ENCODE peak calls at places on chromosomes 2 and 18, in four cellular contexts. One of them, this sample, is unnamed.

GRCh38 chr2:58976374-58977055 is 735.4 kb upstream of the FANCL start:
- DNase-seq in HCT116: no peak
- DNase-seq in choroid plexus epithelial cell: no peak
- DNase-seq in pancreas: no peak
- DNase-seq in this sample: no peak

GRCh38 chr2:131062066-131062465 is 31.2 kb downstream of the FAM168B start:
- DNase-seq in HCT116: no peak
- DNase-seq in choroid plexus epithelial cell: no peak
- DNase-seq in pancreas: no peak
- DNase-seq in this sample: peak

GRCh38 chr2:29322011-29322410 is 206.8 kb downstream of the CLIP4 start:
- DNase-seq in HCT116: no peak
- DNase-seq in choroid plexus epithelial cell: peak
- DNase-seq in pancreas: no peak
- DNase-seq in this sample: no peak

GRCh38 chr2:61220768-61221167 is 58.8 kb downstream of the C2orf74 start:
- DNase-seq in HCT116: no peak
- DNase-seq in choroid plexus epithelial cell: peak
- DNase-seq in pancreas: no peak
- DNase-seq in this sample: peak

GRCh38 chr2:55511508-55512124 is 7.9 kb upstream of the CFAP36 start:
- DNase-seq in HCT116: peak
- DNase-seq in choroid plexus epithelial cell: peak
- DNase-seq in pancreas: no peak
- DNase-seq in this sample: peak

GRCh38 chr2:17043173-17043572 is 377.5 kb upstream of the CYRIA start:
- DNase-seq in HCT116: no peak
- DNase-seq in choroid plexus epithelial cell: peak
- DNase-seq in pancreas: no peak
- DNase-seq in this sample: peak

GRCh38 chr18:65523461-65523860 is 227.4 kb upstream of the CDH7 start:
- DNase-seq in HCT116: no peak
- DNase-seq in choroid plexus epithelial cell: no peak
- DNase-seq in pancreas: no peak
- DNase-seq in this sample: no peak

GRCh38 chr2:1656326-1656960 is 87.9 kb downstream of the PXDN start:
- DNase-seq in HCT116: no peak
- DNase-seq in choroid plexus epithelial cell: no peak
- DNase-seq in pancreas: no peak
- DNase-seq in this sample: no peak

GRCh38 chr2:151180123-151180522 is 81.5 kb downstream of the RBM43 start:
- DNase-seq in HCT116: no peak
- DNase-seq in choroid plexus epithelial cell: no peak
- DNase-seq in pancreas: no peak
- DNase-seq in this sample: no peak

GRCh38 chr2:96084006-96084857 is 32.1 kb downstream of the ADRA2B start:
- DNase-seq in HCT116: no peak
- DNase-seq in choroid plexus epithelial cell: no peak
- DNase-seq in pancreas: no peak
- DNase-seq in this sample: no peak

DNA sequence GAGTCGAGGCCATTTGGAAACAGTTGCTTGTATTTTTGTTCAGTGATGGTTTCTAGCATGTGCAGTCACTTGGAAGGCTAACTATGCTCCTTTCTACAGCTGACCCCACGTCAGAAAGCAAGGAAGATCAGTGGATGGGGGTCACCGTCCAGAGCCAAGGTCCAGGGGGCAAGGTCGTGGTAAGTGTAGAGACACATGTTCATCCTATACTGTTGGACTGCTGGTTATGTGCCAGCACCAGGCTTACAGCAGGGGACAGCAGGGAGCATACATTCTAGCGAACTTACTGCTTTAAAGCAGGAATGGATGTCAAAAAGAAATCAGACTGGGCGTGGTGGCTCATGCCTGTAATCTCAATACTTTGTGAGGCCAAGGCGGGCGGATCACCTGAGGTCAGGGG is 40.0 kb downstream of the ITGA6 start:
- DNase-seq in HCT116: no peak
- DNase-seq in choroid plexus epithelial cell: peak
- DNase-seq in pancreas: no peak
- DNase-seq in this sample: no peak
- TF ChIP-seq CTCF in HCT116: no peak
- TF ChIP-seq CTCF in choroid plexus epithelial cell: peak
- TF ChIP-seq CTCF in pancreas: no peak
- TF ChIP-seq CTCF in this sample: peak

DNA sequence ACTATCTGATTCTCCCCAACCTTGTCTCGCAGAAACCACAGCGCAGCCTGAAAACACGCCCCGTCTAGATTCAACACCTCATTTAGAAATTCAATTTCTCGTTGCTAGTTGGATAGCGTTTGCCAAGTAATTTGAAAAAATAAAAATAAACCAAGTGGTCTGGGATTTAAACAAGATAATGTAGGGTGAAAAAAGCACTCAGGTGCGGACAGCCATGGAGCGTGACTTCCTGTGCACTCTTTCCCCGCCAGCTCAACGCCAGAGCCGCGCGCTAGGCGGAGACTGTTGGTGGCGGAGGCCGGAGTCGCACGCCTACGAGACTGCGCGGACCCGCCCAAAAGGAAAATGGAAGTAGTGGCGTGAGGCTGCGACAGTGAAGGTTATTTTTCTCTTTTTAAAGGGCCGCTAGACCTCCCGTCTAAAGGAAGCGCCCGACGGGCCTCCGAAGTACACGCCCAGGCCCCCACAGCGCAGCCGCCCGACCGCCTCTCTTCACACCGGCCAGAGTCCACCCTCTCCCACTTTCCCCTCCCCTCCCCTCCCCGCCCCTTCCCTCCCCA is 584 bp upstream of the CCNT2 start:
- DNase-seq in HCT116: no peak
- DNase-seq in choroid plexus epithelial cell: no peak
- DNase-seq in pancreas: no peak
- DNase-seq in this sample: no peak
- TF ChIP-seq CTCF in HCT116: no peak
- TF ChIP-seq CTCF in choroid plexus epithelial cell: peak
- TF ChIP-seq CTCF in pancreas: no peak
- TF ChIP-seq CTCF in this sample: peak

DNA sequence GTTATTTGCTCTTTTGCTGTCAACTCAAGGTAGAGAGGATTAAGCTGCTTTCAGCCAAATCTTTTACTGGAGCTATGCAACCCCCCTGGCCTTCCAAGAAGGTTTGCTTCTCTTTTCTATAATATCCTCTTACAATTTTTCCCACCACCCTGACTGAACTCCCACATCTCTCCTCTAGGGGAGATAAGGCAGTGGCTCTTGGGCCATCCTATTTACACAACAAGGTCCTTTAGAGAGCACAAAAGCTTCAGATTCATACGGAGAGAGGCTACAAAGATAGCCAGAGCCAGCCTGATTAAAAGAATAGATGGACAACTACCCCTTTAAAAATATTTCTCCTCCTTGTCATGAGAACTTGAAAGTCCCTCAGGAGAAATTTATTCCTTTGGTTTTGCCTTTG is 95.7 kb downstream of the TPGS2 start:
- DNase-seq in HCT116: no peak
- DNase-seq in choroid plexus epithelial cell: no peak
- DNase-seq in pancreas: no peak
- DNase-seq in this sample: no peak
- TF ChIP-seq CTCF in HCT116: peak
- TF ChIP-seq CTCF in choroid plexus epithelial cell: no peak
- TF ChIP-seq CTCF in pancreas: no peak
- TF ChIP-seq CTCF in this sample: no peak

DNA sequence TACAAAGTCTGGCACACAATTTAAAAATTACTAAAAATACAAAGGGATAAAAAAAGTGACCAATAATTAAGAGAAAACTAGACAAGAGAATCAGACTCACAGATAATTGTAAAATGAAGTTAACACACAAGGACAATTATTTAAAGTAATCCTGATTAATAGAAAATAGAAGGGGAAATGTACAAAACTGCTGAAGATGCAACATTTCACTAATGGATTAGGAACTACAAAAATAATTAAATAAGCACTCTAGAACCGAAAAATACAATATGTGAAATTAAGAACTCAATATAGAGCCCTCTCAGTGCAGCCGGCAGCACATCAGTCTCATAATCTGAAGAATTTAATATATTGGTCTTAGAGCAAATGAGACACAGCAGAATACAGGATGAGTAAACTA is 24.6 kb downstream of the HYCC2 start:
- DNase-seq in HCT116: no peak
- DNase-seq in choroid plexus epithelial cell: no peak
- DNase-seq in pancreas: no peak
- DNase-seq in this sample: no peak
- TF ChIP-seq CTCF in HCT116: no peak
- TF ChIP-seq CTCF in choroid plexus epithelial cell: no peak
- TF ChIP-seq CTCF in pancreas: no peak
- TF ChIP-seq CTCF in this sample: no peak

DNA sequence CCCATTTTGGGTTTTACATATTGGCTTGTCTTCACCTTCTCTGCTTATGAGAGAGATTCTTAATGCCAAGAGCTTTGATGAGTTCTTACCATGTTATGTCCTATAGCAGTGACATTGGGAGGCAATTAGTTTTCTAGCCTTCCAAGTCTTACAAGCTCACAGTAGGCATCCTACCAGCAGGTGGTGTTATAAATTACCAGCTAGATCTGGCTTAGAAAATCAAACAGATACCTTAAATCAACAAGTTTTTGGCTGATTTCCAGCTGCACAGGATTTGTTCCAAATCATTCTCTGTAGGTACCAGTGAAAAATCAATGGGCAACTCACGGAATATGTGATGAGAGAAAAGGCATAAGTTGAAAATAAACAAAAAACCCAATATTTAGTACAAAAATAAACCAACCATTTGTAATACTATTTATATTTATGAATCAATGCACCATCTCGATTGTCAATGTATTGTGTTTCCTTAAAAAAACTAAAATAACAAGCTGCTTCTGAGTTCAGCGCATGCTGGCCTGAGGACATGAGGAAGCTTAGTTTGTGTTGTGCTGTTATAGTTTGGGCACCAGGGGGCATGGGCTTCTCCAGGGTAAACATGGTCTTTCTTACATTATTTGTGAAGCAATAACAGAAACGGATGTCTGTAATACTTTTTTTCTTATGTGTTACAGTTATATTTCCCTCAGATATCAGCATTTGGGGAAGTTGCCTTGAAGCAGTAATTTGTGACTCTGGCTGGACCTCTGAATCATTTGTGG is 34.1 kb upstream of the NXPH2 start:
- DNase-seq in HCT116: peak
- DNase-seq in choroid plexus epithelial cell: peak
- DNase-seq in pancreas: no peak
- DNase-seq in this sample: no peak
- TF ChIP-seq CTCF in HCT116: peak
- TF ChIP-seq CTCF in choroid plexus epithelial cell: peak
- TF ChIP-seq CTCF in pancreas: no peak
- TF ChIP-seq CTCF in this sample: peak